ENCODE peak calls at places on chromosomes 13 and 19, in five cellular contexts. S is transverse colon; J is activated T-helper 1 cell treated with anti-CD3 and anti-CD28 coated beads, Interleukin-2, amount 50 U/mL, for 16 hours; E is upper lobe of left lung; F is A549. Y is an unnamed sample.
A peak's percentile ranks its signal among the peaks of the same experiment; 100 is the strongest.

GRCh38 chr13:32734511-32734910 is 148.3 kb downstream of the PDS5B start:
- DNase-seq in S (no peak), J (no peak), E (no peak), F (peak; percentile 10), Y (no peak)

GRCh38 chr19:4575978-4576933 is 16.8 kb upstream of the SEMA6B start:
- DNase-seq in F (peak; percentile 72), J (peak; percentile 48), E (peak; percentile 59), S (peak; percentile 68), Y (no peak)

GRCh38 chr19:31337007-31337914 is 12.0 kb downstream of the TSHZ3 start:
- DNase-seq in S (no peak), F (no peak), E (no peak), J (no peak), Y (no peak)

GRCh38 chr19:28332351-28332750 is 880.6 kb downstream of the UQCRFS1 start:
- DNase-seq in J (no peak), E (no peak), S (no peak), F (no peak), Y (no peak)

GRCh38 chr13:33045829-33046592 is 29.8 kb downstream of the KL start:
- DNase-seq in E (no peak), S (no peak), F (no peak), J (no peak), Y (no peak)

GRCh38 chr19:14632286-14632685 is 42.4 kb downstream of the ADGRE3 start:
- DNase-seq in F (peak; percentile 45), S (no peak), E (no peak), J (no peak), Y (no peak)

GRCh38 chr19:510606-511100 is 3.4 kb downstream of the TPGS1 start:
- DNase-seq in F (peak; percentile 87), E (peak; percentile 78), J (peak; percentile 88), S (peak; percentile 87), Y (peak; percentile 64)

GRCh38 chr19:44819246-44819832 is 10.4 kb downstream of the BCAM start:
- DNase-seq in F (no peak), J (no peak), S (no peak), E (no peak), Y (no peak)

GRCh38 chr13:96900992-96901391 is 93.3 kb downstream of the OXGR1 start:
- DNase-seq in F (no peak), J (no peak), E (no peak), S (no peak), Y (no peak)

GRCh38 chr19:409006-409514 is at the start of gene C2CD4C:
- DNase-seq in E (peak; percentile 19), F (no peak), J (no peak), S (no peak), Y (peak; percentile 59)

GRCh38 chr13:29754486-29754806 is 96.0 kb downstream of the UBL3 start:
- DNase-seq in S (no peak), J (peak; percentile 0), F (peak; percentile 60), E (no peak), Y (no peak)

GRCh38 chr13:46207828-46208227 is 3.9 kb upstream of the LRRC63 start:
- DNase-seq in J (no peak), S (no peak), F (no peak), E (no peak), Y (no peak)

GRCh38 chr19:13959141-13959961 is 7.0 kb downstream of the DCAF15 start:
- DNase-seq in S (no peak), E (no peak), J (no peak), F (no peak), Y (no peak)

GRCh38 chr13:99979453-99980200 is 2.0 kb upstream of the ZIC2 start:
- DNase-seq in S (no peak), E (peak; percentile 19), F (peak; percentile 60), J (no peak), Y (no peak)

GRCh38 chr19:36210497-36210896 is 4.0 kb downstream of the ZNF565 start:
- DNase-seq in F (no peak), E (no peak), S (no peak), J (no peak), Y (no peak)

GRCh38 chr19:8578642-8579265 is 1.5 kb upstream of the MYO1F start:
- DNase-seq in F (peak; percentile 69), S (peak; percentile 85), J (peak; percentile 68), E (peak; percentile 74), Y (no peak)

GRCh38 chr19:16349551-16350171 is 25.0 kb downstream of the KLF2 start:
- DNase-seq in E (no peak), J (no peak), S (no peak), F (no peak), Y (no peak)

GRCh38 chr13:91304740-91305139 is 42.7 kb upstream of the MIR17HG start:
- DNase-seq in J (no peak), F (no peak), S (no peak), E (no peak), Y (no peak)

GRCh38 chr13:99949657-99950413 is 21.7 kb downstream of the ZIC5 start:
- DNase-seq in J (no peak), S (no peak), E (no peak), F (no peak), Y (no peak)

GRCh38 chr13:72973234-72973633 is 85.6 kb upstream of the KLF5 start:
- DNase-seq in F (no peak), J (no peak), S (no peak), E (no peak), Y (no peak)

GRCh38 chr19:16234552-16235445 is 37.1 kb downstream of the AP1M1 start:
- DNase-seq in F (no peak), S (no peak), J (no peak), E (no peak), Y (no peak)

GRCh38 chr19:30373593-30373992 is 1.4 kb downstream of the ZNF536 start:
- DNase-seq in J (no peak), S (no peak), E (no peak), F (no peak), Y (no peak)

GRCh38 chr19:5075603-5076002 is 106.7 kb downstream of the KDM4B start:
- DNase-seq in S (no peak), J (no peak), F (no peak), E (no peak), Y (no peak)

GRCh38 chr13:26046639-26047038 is 5.2 kb downstream of the SHISA2 start:
- DNase-seq in S (no peak), F (no peak), E (no peak), J (no peak), Y (no peak)

GRCh38 chr13:36006347-36006746 is 124.8 kb downstream of the DCLK1 start:
- DNase-seq in S (no peak), F (no peak), J (no peak), E (peak; percentile 56), Y (peak; percentile 47)

GRCh38 chr19:31761281-31761913 is 412.2 kb upstream of the TSHZ3 start:
- DNase-seq in E (no peak), F (no peak), J (no peak), S (no peak), Y (no peak)

GRCh38 chr13:26946675-26947342 is 186.2 kb upstream of the GPR12 start:
- DNase-seq in E (peak; percentile 19), S (no peak), J (no peak), F (peak; percentile 71), Y (peak; percentile 95)

GRCh38 chr19:674282-675151 is 1.7 kb upstream of the FSTL3 start:
- DNase-seq in F (no peak), S (no peak), E (no peak), J (no peak), Y (no peak)

GRCh38 chr19:53333071-53333465 is 481 bp upstream of the ZNF845 start:
- DNase-seq in F (no peak), S (peak; percentile 44), J (no peak), E (peak; percentile 48), Y (no peak)